ENCODE peak calls at places on chromosomes 2 and 18, in eight cellular contexts. J is lower lobe of right lung, U is K562, I is tibial artery, N is GM23338, W is foreskin fibroblast, C is osteoblast, H is BJ. M is an unnamed sample.

GRCh38 chr2:23230885-23231284 is 154.1 kb upstream of the KLHL29 start:
- DNase-seq in J (no peak), U (no peak), I (no peak), N (peak), W (no peak), C (no peak), H (no peak), M (no peak)

GRCh38 chr2:238970553-238971081 is 122.7 kb downstream of the TWIST2 start:
- DNase-seq in J (peak), U (peak), I (peak), N (peak), W (peak), C (peak), H (no peak), M (peak)

GRCh38 chr2:138030459-138030858 is 66.2 kb downstream of the HNMT start:
- DNase-seq in J (no peak), U (no peak), I (no peak), N (no peak), W (peak), C (peak), H (peak), M (peak)

GRCh38 chr2:53129851-53130250 is 637.8 kb upstream of the CHAC2 start:
- DNase-seq in J (no peak), U (no peak), I (no peak), N (no peak), W (peak), C (no peak), H (peak), M (peak)

GRCh38 chr2:203951366-203951902 is 14.9 kb downstream of the ICOS start:
- DNase-seq in J (no peak), U (no peak), I (no peak), N (no peak), W (no peak), C (no peak), H (no peak), M (no peak)

GRCh38 chr18:63741769-63742168 is 33.4 kb upstream of the SERPINB7 start:
- DNase-seq in J (no peak), U (no peak), I (no peak), N (peak), W (peak), C (no peak), H (no peak), M (peak)

GRCh38 chr2:41414486-41415230 is 633.2 kb upstream of the PKDCC start:
- DNase-seq in J (no peak), U (peak), I (no peak), N (peak), W (peak), C (no peak), H (no peak), M (peak)

GRCh38 chr2:169768262-169768995 is 30.2 kb upstream of the SSB start:
- DNase-seq in J (peak), U (no peak), I (no peak), N (peak), W (peak), C (no peak), H (no peak), M (no peak)

GRCh38 chr2:11030909-11031308 is 119.2 kb downstream of the KCNF1 start:
- DNase-seq in J (no peak), U (no peak), I (no peak), N (no peak), W (no peak), C (no peak), H (no peak), M (no peak)

GRCh38 chr18:50190236-50190635 is 4.7 kb downstream of the MYO5B start:
- DNase-seq in J (no peak), U (no peak), I (no peak), N (no peak), W (peak), C (no peak), H (no peak), M (no peak)

GRCh38 chr2:9417725-9418124 is 5.6 kb downstream of the ITGB1BP1 start:
- DNase-seq in J (no peak), U (no peak), I (no peak), N (no peak), W (no peak), C (no peak), H (no peak), M (no peak)

GRCh38 chr2:36965751-36966369 is 476 bp downstream of the STRN start:
- DNase-seq in J (peak), U (peak), I (peak), N (peak), W (peak), C (peak), H (no peak), M (peak)

GRCh38 chr2:237866119-237866621 is 6.7 kb downstream of the RAMP1 start:
- DNase-seq in J (no peak), U (no peak), I (no peak), N (no peak), W (peak), C (peak), H (no peak), M (peak)

GRCh38 chr18:56085561-56085960 is 497.6 kb upstream of the TCF4 start:
- DNase-seq in J (no peak), U (no peak), I (peak), N (no peak), W (peak), C (no peak), H (no peak), M (peak)

GRCh38 chr2:166773268-166773949 is 114.9 kb upstream of the XIRP2 start:
- DNase-seq in J (no peak), U (no peak), I (no peak), N (peak), W (no peak), C (no peak), H (no peak), M (no peak)

GRCh38 chr2:196079052-196079451 is 10.4 kb upstream of the DNAH7 start:
- DNase-seq in J (no peak), U (no peak), I (no peak), N (no peak), W (peak), C (no peak), H (peak), M (no peak)

GRCh38 chr18:26005950-26006349 is 84.5 kb downstream of the SS18 start:
- DNase-seq in J (no peak), U (no peak), I (no peak), N (no peak), W (no peak), C (no peak), H (no peak), M (no peak)

GRCh38 chr2:191617589-191617988 is 60.3 kb upstream of the NABP1 start:
- DNase-seq in J (no peak), U (no peak), I (no peak), N (no peak), W (no peak), C (no peak), H (no peak), M (no peak)

GRCh38 chr2:97673187-97673914 is 3.8 kb downstream of the C2orf92 start:
- DNase-seq in J (no peak), U (peak), I (no peak), N (no peak), W (no peak), C (peak), H (no peak), M (no peak)

GRCh38 chr2:233290446-233290845 is 17.2 kb upstream of the SAG start:
- DNase-seq in J (no peak), U (no peak), I (no peak), N (no peak), W (no peak), C (no peak), H (no peak), M (no peak)
- TF ChIP-seq CTCF in J (no peak), U (no peak), I (no peak), N (no peak), W (no peak), C (no peak), H (no peak), M (no peak)

GRCh38 chr2:12169060-12169406 is 422.6 kb downstream of the LPIN1 start:
- DNase-seq in J (no peak), U (peak), I (peak), N (no peak), W (peak), C (peak), H (peak), M (peak)

GRCh38 chr2:12168354-12169059 is 422.1 kb downstream of the LPIN1 start:
- DNase-seq in J (no peak), U (no peak), I (no peak), N (no peak), W (no peak), C (no peak), H (no peak), M (no peak)

GRCh38 chr2:12170151-12170550 is 423.7 kb downstream of the LPIN1 start:
- DNase-seq in J (no peak), U (no peak), I (no peak), N (no peak), W (no peak), C (no peak), H (no peak), M (no peak)

GRCh38 chr2:12167525-12168317 is 421.3 kb downstream of the LPIN1 start:
- DNase-seq in J (no peak), U (peak), I (no peak), N (peak), W (no peak), C (no peak), H (no peak), M (no peak)

GRCh38 chr2:12169721-12170120 is 423.3 kb downstream of the LPIN1 start:
- DNase-seq in J (no peak), U (no peak), I (peak), N (no peak), W (peak), C (peak), H (peak), M (peak)
- H3K4me3 ChIP-seq in J (no peak), U (no peak), I (no peak), N (no peak), W (no peak), C (no peak), H (no peak), M (no peak)

DNA sequence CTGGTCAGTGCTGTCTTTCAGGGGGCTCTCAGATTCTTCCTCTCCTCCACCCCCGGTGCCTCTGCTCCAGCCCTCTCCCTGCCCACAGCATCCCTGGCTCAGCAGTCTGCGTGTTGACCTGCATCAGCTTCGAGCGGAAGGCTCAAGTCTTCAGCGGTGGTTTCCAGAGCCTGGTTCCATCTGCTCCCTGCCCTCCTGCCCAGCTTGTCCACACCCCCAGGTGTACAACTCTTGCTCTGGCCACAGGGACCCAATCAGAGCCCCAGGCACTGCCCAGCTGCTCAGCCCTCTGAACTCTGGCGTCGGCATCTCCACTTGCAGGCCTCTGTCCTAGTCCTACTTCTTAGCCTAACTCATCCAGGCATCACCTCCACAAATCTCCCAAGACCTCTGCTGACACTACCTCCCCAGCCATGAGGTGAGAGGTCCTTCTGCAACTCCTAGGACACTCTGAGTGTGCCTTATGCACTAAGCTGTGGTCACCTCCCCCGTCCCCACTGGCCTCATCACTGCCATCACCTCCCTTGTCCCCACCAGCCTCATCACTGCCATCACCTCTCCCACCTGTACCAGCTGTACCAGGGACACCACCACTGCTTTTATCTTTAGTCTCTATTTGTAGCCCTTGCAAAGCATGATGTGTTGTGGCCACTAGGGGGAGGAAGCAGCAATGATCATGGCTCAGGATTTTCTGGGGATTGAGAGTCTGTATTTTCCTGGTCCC is 60.9 kb downstream of the EDAR start:
- DNase-seq in J (no peak), U (peak), I (no peak), N (peak), W (peak), C (peak), H (no peak), M (peak)
- TF ChIP-seq CTCF in J (peak), U (peak), I (peak), N (peak), W (peak), C (peak), H (peak), M (peak)

GRCh38 chr2:178863856-178864620 is 56.8 kb upstream of the TTN start:
- DNase-seq in J (no peak), U (no peak), I (peak), N (peak), W (peak), C (no peak), H (no peak), M (peak)

GRCh38 chr2:178863130-178863855 is 56.1 kb upstream of the TTN start:
- DNase-seq in J (no peak), U (no peak), I (no peak), N (no peak), W (no peak), C (no peak), H (no peak), M (no peak)

GRCh38 chr2:178865537-178865936 is 58.3 kb upstream of the TTN start:
- DNase-seq in J (no peak), U (peak), I (no peak), N (no peak), W (peak), C (no peak), H (no peak), M (peak)

GRCh38 chr2:178865999-178866398 is 58.8 kb upstream of the TTN start:
- DNase-seq in J (no peak), U (no peak), I (no peak), N (no peak), W (no peak), C (no peak), H (no peak), M (no peak)

GRCh38 chr2:178865121-178865520 is 57.9 kb upstream of the TTN start:
- DNase-seq in J (no peak), U (no peak), I (no peak), N (no peak), W (peak), C (peak), H (no peak), M (no peak)
- H3K4me3 ChIP-seq in J (no peak), U (no peak), I (no peak), N (no peak), W (no peak), C (no peak), H (no peak), M (no peak)

DNA sequence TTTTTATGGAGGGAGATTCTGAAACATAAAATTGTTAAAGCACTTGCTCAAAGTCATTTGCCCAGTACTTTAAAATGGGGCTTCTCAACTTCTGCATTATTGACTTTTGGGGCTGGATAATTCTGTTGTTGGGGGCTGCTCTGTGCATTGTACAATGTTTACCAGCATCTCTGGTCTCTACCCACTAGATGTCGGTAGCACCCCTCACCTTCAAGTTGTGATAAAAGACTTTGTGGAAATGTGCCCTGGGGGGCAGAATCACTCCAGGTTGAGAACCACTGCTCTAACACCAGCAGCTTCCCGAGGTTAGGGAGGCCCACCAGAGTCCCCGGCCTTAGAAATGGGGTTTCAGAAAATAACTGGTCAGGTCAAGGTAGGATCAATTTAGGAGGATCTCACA is 26.8 kb upstream of the CUL3 start:
- DNase-seq in J (no peak), U (no peak), I (no peak), N (peak), W (no peak), C (no peak), H (no peak), M (no peak)
- TF ChIP-seq CTCF in J (no peak), U (peak), I (no peak), N (peak), W (no peak), C (no peak), H (no peak), M (no peak)

M was measured in fibroblast of pulmonary artery.